ENCODE peak calls at places on chromosome 4, in seven cellular contexts. One of them, this sample, is unnamed.

GRCh38 chr4:39037491-39037825 is 5.2 kb upstream of the TMEM156 start:
- DNase-seq in GM06990: no peak
- DNase-seq in cardiac fibroblast: peak; percentile 75
- DNase-seq in ovary: no peak
- DNase-seq in IMR-90: peak; percentile 68
- DNase-seq in glutamatergic neuron: no peak
- DNase-seq in GM12865: peak; percentile 57
- DNase-seq in this sample: no peak

GRCh38 chr4:2802618-2803531 is 10.0 kb downstream of the SH3BP2 start:
- DNase-seq in glutamatergic neuron: no peak
- DNase-seq in IMR-90: no peak
- DNase-seq in GM06990: peak; percentile 7
- DNase-seq in ovary: no peak
- DNase-seq in GM12865: no peak
- DNase-seq in cardiac fibroblast: no peak
- DNase-seq in this sample: no peak

GRCh38 chr4:185566972-185567749 is 31.9 kb upstream of the PDLIM3 start:
- DNase-seq in GM06990: no peak
- DNase-seq in GM12865: no peak
- DNase-seq in ovary: no peak
- DNase-seq in cardiac fibroblast: peak; percentile 90
- DNase-seq in glutamatergic neuron: no peak
- DNase-seq in IMR-90: peak; percentile 90
- DNase-seq in this sample: peak; percentile 31

GRCh38 chr4:58138786-58139185 is 1028.6 kb upstream of the IGFBP7 start:
- DNase-seq in IMR-90: no peak
- DNase-seq in ovary: no peak
- DNase-seq in GM06990: no peak
- DNase-seq in glutamatergic neuron: no peak
- DNase-seq in cardiac fibroblast: no peak
- DNase-seq in GM12865: no peak
- DNase-seq in this sample: no peak

GRCh38 chr4:137530176-137530575 is 2.1 kb downstream of the PCDH18 start:
- DNase-seq in glutamatergic neuron: no peak
- DNase-seq in IMR-90: peak; percentile 79
- DNase-seq in cardiac fibroblast: peak; percentile 83
- DNase-seq in ovary: no peak
- DNase-seq in GM06990: no peak
- DNase-seq in GM12865: no peak
- DNase-seq in this sample: no peak

GRCh38 chr4:117577686-117578085 is 456.6 kb upstream of the NDST3 start:
- DNase-seq in GM12865: no peak
- DNase-seq in glutamatergic neuron: no peak
- DNase-seq in ovary: no peak
- DNase-seq in IMR-90: no peak
- DNase-seq in GM06990: no peak
- DNase-seq in cardiac fibroblast: no peak
- DNase-seq in this sample: no peak

GRCh38 chr4:118337954-118338353 is 14.8 kb downstream of the PRSS12 start:
- DNase-seq in glutamatergic neuron: no peak
- DNase-seq in ovary: no peak
- DNase-seq in GM12865: no peak
- DNase-seq in IMR-90: peak; percentile 36
- DNase-seq in GM06990: no peak
- DNase-seq in cardiac fibroblast: peak; percentile 56
- DNase-seq in this sample: no peak

GRCh38 chr4:54802336-54802735 is 144.6 kb downstream of the KIT start:
- DNase-seq in GM06990: no peak
- DNase-seq in cardiac fibroblast: no peak
- DNase-seq in ovary: no peak
- DNase-seq in glutamatergic neuron: no peak
- DNase-seq in IMR-90: no peak
- DNase-seq in GM12865: no peak
- DNase-seq in this sample: no peak

GRCh38 chr4:162117051-162117450 is 46.7 kb downstream of the FSTL5 start:
- DNase-seq in cardiac fibroblast: no peak
- DNase-seq in glutamatergic neuron: no peak
- DNase-seq in IMR-90: no peak
- DNase-seq in ovary: no peak
- DNase-seq in GM06990: no peak
- DNase-seq in GM12865: no peak
- DNase-seq in this sample: no peak

GRCh38 chr4:40630335-40631021 is 814 bp upstream of the RBM47 start:
- DNase-seq in cardiac fibroblast: no peak
- DNase-seq in GM06990: peak; percentile 78
- DNase-seq in GM12865: peak; percentile 86
- DNase-seq in ovary: peak; percentile 31
- DNase-seq in glutamatergic neuron: peak; percentile 38
- DNase-seq in IMR-90: no peak
- DNase-seq in this sample: no peak

GRCh38 chr4:121034010-121034409 is 38.3 kb downstream of the NDNF start:
- DNase-seq in GM12865: no peak
- DNase-seq in IMR-90: no peak
- DNase-seq in glutamatergic neuron: no peak
- DNase-seq in ovary: peak; percentile 28
- DNase-seq in GM06990: no peak
- DNase-seq in cardiac fibroblast: peak; percentile 37
- DNase-seq in this sample: no peak

GRCh38 chr4:157674699-157675098 is 454.2 kb downstream of the GRIA2 start:
- DNase-seq in cardiac fibroblast: no peak
- DNase-seq in ovary: no peak
- DNase-seq in GM12865: no peak
- DNase-seq in IMR-90: no peak
- DNase-seq in glutamatergic neuron: no peak
- DNase-seq in GM06990: no peak
- DNase-seq in this sample: no peak

GRCh38 chr4:32697281-32697814 is 1977.2 kb downstream of the PCDH7 start:
- DNase-seq in glutamatergic neuron: no peak
- DNase-seq in GM12865: no peak
- DNase-seq in cardiac fibroblast: no peak
- DNase-seq in ovary: no peak
- DNase-seq in GM06990: no peak
- DNase-seq in IMR-90: no peak
- DNase-seq in this sample: no peak

GRCh38 chr4:16794816-16795445 is 103.5 kb downstream of the LDB2 start:
- DNase-seq in glutamatergic neuron: peak; percentile 76
- DNase-seq in GM06990: no peak
- DNase-seq in GM12865: peak; percentile 46
- DNase-seq in ovary: no peak
- DNase-seq in IMR-90: peak; percentile 60
- DNase-seq in cardiac fibroblast: peak; percentile 68
- DNase-seq in this sample: no peak

GRCh38 chr4:99642725-99643489 is 14.7 kb downstream of the C4orf54 start:
- DNase-seq in GM06990: no peak
- DNase-seq in IMR-90: no peak
- DNase-seq in GM12865: no peak
- DNase-seq in glutamatergic neuron: no peak
- DNase-seq in cardiac fibroblast: no peak
- DNase-seq in ovary: peak; percentile 70
- DNase-seq in this sample: no peak

GRCh38 chr4:33425916-33426315 is 2705.7 kb downstream of the PCDH7 start:
- DNase-seq in GM12865: no peak
- DNase-seq in GM06990: no peak
- DNase-seq in cardiac fibroblast: no peak
- DNase-seq in glutamatergic neuron: no peak
- DNase-seq in IMR-90: no peak
- DNase-seq in ovary: no peak
- DNase-seq in this sample: no peak

GRCh38 chr4:118356731-118357130 is 3.9 kb upstream of the PRSS12 start:
- DNase-seq in glutamatergic neuron: no peak
- DNase-seq in ovary: no peak
- DNase-seq in IMR-90: peak; percentile 37
- DNase-seq in cardiac fibroblast: peak; percentile 58
- DNase-seq in GM06990: no peak
- DNase-seq in GM12865: no peak
- DNase-seq in this sample: no peak

GRCh38 chr4:104859601-104860000 is 287.1 kb upstream of the TET2 start:
- DNase-seq in GM06990: no peak
- DNase-seq in cardiac fibroblast: no peak
- DNase-seq in ovary: no peak
- DNase-seq in IMR-90: no peak
- DNase-seq in GM12865: no peak
- DNase-seq in glutamatergic neuron: no peak
- DNase-seq in this sample: no peak

GRCh38 chr4:129550281-129550785 is 454.4 kb downstream of the C4orf33 start:
- DNase-seq in glutamatergic neuron: no peak
- DNase-seq in IMR-90: no peak
- DNase-seq in GM12865: no peak
- DNase-seq in cardiac fibroblast: no peak
- DNase-seq in ovary: no peak
- DNase-seq in GM06990: no peak
- DNase-seq in this sample: no peak

GRCh38 chr4:304987-305680 is at the start of gene ZNF732:
- DNase-seq in cardiac fibroblast: peak; percentile 81
- DNase-seq in ovary: peak; percentile 29
- DNase-seq in glutamatergic neuron: peak; percentile 89
- DNase-seq in GM06990: no peak
- DNase-seq in GM12865: no peak
- DNase-seq in IMR-90: peak; percentile 19
- DNase-seq in this sample: no peak

GRCh38 chr4:168540086-168540864 is 43.4 kb downstream of the PALLD start:
- DNase-seq in glutamatergic neuron: no peak
- DNase-seq in ovary: no peak
- DNase-seq in GM06990: no peak
- DNase-seq in GM12865: no peak
- DNase-seq in cardiac fibroblast: peak; percentile 85
- DNase-seq in IMR-90: peak; percentile 86
- DNase-seq in this sample: peak; percentile 82

GRCh38 chr4:184934961-184935360 is 83.3 kb upstream of the HELT start:
- DNase-seq in ovary: no peak
- DNase-seq in IMR-90: no peak
- DNase-seq in GM12865: no peak
- DNase-seq in cardiac fibroblast: no peak
- DNase-seq in glutamatergic neuron: no peak
- DNase-seq in GM06990: no peak
- DNase-seq in this sample: no peak

GRCh38 chr4:118849867-118850812 is 14.2 kb upstream of the SEC24D start:
- DNase-seq in GM06990: peak; percentile 29
- DNase-seq in glutamatergic neuron: no peak
- DNase-seq in ovary: no peak
- DNase-seq in cardiac fibroblast: peak; percentile 32
- DNase-seq in IMR-90: peak; percentile 14
- DNase-seq in GM12865: peak; percentile 49
- DNase-seq in this sample: no peak

DNA sequence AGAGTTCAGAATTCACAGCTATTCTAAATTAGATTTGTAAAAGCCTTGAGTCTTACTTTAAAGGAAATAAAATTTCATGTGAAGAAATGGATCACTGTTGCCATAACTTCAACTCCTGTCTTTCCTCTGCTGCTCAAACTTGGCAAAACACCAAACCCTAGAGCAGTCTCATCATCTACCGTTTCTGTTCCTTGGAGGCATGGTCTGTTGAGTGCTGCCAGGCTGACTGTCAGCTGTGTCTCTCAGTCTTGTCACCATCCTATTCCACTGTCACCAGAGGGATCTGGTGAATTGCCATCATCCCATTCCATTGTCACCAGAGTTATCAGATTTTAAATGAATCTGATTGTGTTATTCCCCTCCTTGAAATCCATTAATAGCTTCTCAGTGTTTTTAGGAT is 55.6 kb downstream of the STIM2 start:
- DNase-seq in GM06990: no peak
- DNase-seq in IMR-90: peak; percentile 40
- DNase-seq in glutamatergic neuron: no peak
- DNase-seq in cardiac fibroblast: peak; percentile 28
- DNase-seq in GM12865: no peak
- DNase-seq in ovary: no peak
- DNase-seq in this sample: no peak
- TF ChIP-seq CTCF in GM06990: no peak
- TF ChIP-seq CTCF in IMR-90: no peak
- TF ChIP-seq CTCF in glutamatergic neuron: no peak
- TF ChIP-seq CTCF in cardiac fibroblast: no peak
- TF ChIP-seq CTCF in GM12865: no peak
- TF ChIP-seq CTCF in ovary: no peak
- TF ChIP-seq CTCF in this sample: no peak

DNA sequence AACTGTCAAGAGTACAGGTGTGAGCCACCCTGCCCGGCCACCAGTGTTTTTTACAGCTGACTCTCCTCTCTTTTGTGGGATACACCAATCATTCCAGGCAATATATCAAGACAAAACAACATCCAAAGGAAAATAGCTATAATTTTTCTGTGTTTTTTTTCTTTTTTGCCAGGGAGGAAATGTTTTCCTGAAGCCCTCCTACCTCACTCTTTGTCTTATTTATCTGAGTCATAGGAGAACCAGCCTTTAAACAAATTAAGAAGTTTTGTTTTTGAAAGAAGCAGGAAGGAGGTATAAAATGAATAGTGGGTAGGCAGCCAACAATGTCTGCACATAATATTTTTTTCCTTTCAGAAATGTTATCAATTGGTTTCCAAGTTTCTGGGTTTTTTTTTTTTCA is 493.9 kb downstream of the CCSER1 start:
- DNase-seq in ovary: no peak
- DNase-seq in GM06990: no peak
- DNase-seq in GM12865: no peak
- DNase-seq in glutamatergic neuron: no peak
- DNase-seq in cardiac fibroblast: no peak
- DNase-seq in IMR-90: no peak
- DNase-seq in this sample: no peak
- TF ChIP-seq CTCF in ovary: no peak
- TF ChIP-seq CTCF in GM06990: no peak
- TF ChIP-seq CTCF in GM12865: no peak
- TF ChIP-seq CTCF in glutamatergic neuron: no peak
- TF ChIP-seq CTCF in cardiac fibroblast: no peak
- TF ChIP-seq CTCF in IMR-90: no peak
- TF ChIP-seq CTCF in this sample: no peak

DNA sequence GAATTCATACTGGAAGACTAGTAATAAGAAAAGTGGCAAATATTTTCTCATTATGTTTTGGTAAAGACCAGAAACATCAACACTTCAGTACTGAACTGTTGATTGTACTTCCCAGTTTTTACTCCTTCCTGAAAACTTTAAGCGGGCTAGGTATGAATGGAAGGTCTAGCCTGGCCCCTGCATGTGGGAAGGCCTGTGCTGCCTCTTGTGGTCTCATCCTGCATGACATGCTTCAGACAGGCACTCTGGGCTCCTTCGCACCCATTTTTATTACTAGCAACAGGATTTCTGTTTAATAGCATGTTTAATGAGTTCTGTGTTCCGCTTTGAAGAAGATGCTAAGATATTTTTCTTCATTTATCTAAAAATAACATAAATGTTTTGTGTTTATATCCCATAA is 279.1 kb downstream of the ANK2 start:
- DNase-seq in glutamatergic neuron: peak; percentile 64
- DNase-seq in IMR-90: no peak
- DNase-seq in GM06990: no peak
- DNase-seq in GM12865: peak; percentile 12
- DNase-seq in ovary: no peak
- DNase-seq in cardiac fibroblast: peak; percentile 11
- DNase-seq in this sample: no peak
- TF ChIP-seq CTCF in glutamatergic neuron: peak; percentile 76
- TF ChIP-seq CTCF in IMR-90: peak; percentile 39
- TF ChIP-seq CTCF in GM06990: peak; percentile 61
- TF ChIP-seq CTCF in GM12865: peak; percentile 39
- TF ChIP-seq CTCF in ovary: no peak
- TF ChIP-seq CTCF in cardiac fibroblast: peak; percentile 45
- TF ChIP-seq CTCF in this sample: peak; percentile 43

DNA sequence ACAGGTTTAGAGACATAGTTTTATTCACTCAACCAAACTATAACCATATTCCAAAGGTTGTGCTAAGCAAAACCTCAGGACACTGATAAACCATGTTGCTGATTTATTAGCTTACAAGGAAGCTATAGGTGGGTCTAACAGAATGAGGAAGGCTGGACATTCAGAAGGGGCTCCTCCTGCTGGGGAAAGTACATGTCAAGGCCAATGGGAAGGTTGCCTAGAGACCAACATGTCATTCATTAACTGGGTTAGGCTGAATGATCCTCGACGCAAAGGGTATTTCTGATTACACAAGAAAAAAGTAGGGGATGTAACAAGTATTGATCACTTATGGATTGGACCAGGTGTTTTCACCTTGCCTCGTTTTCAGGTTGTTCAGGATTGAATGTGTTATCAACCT is 30.3 kb downstream of the SLC10A6 start:
- DNase-seq in cardiac fibroblast: no peak
- DNase-seq in ovary: no peak
- DNase-seq in glutamatergic neuron: no peak
- DNase-seq in GM12865: peak; percentile 17
- DNase-seq in GM06990: no peak
- DNase-seq in IMR-90: no peak
- DNase-seq in this sample: no peak
- TF ChIP-seq CTCF in cardiac fibroblast: no peak
- TF ChIP-seq CTCF in ovary: no peak
- TF ChIP-seq CTCF in glutamatergic neuron: no peak
- TF ChIP-seq CTCF in GM12865: no peak
- TF ChIP-seq CTCF in GM06990: no peak
- TF ChIP-seq CTCF in IMR-90: no peak
- TF ChIP-seq CTCF in this sample: no peak